ENCODE peak calls at places on chromosomes 7 and 10, in four cellular contexts. G is H9, Q is IMR-90, U is H1. M is an unnamed sample.

GRCh38 chr7:103001210-103001609 is 73.4 kb downstream of the FBXL13 start:
- DNase-seq in G (no peak), Q (no peak), U (no peak), M (no peak)

GRCh38 chr7:7970620-7971307 is 2.2 kb downstream of the GLCCI1 start:
- DNase-seq in G (no peak), Q (peak), U (no peak), M (no peak)

GRCh38 chr10:127690176-127690575 is 46.8 kb upstream of the FOXI2 start:
- DNase-seq in G (no peak), Q (no peak), U (no peak), M (no peak)

GRCh38 chr7:21616796-21617436 is 74.1 kb downstream of the DNAH11 start:
- DNase-seq in G (no peak), Q (peak), U (no peak), M (peak)

GRCh38 chr7:98211221-98211675 is at the start of gene BHLHA15:
- DNase-seq in G (peak), Q (no peak), U (no peak), M (no peak)

GRCh38 chr10:116671274-116671926 is 50.6 kb downstream of the PNLIPRP2 start:
- DNase-seq in G (no peak), Q (peak), U (no peak), M (peak)

GRCh38 chr10:124291009-124291671 is 127.6 kb downstream of the OAT start:
- DNase-seq in G (peak), Q (no peak), U (no peak), M (peak)

GRCh38 chr7:54985405-54986360 is 33.1 kb upstream of the EGFR start:
- DNase-seq in G (no peak), Q (peak), U (no peak), M (peak)

GRCh38 chr7:140223515-140224221 is 46.9 kb upstream of the KDM7A start:
- DNase-seq in G (no peak), Q (no peak), U (no peak), M (no peak)

GRCh38 chr7:51210766-51211165 is 105.8 kb downstream of the COBL start:
- DNase-seq in G (no peak), Q (no peak), U (no peak), M (no peak)

GRCh38 chr10:126431816-126432215 is 43.5 kb upstream of the ADAM12 start:
- DNase-seq in G (no peak), Q (no peak), U (no peak), M (no peak)

GRCh38 chr7:146764458-146764857 is 647.9 kb downstream of the CNTNAP2 start:
- DNase-seq in G (no peak), Q (no peak), U (no peak), M (no peak)

GRCh38 chr10:47055386-47056382 is 144.5 kb downstream of the PTPN20 start:
- DNase-seq in G (peak), Q (no peak), U (no peak), M (no peak)

GRCh38 chr10:79286318-79286951 is 60.8 kb upstream of the PPIF start:
- DNase-seq in G (no peak), Q (peak), U (no peak), M (peak)

GRCh38 chr7:43274752-43275151 is 162.3 kb downstream of the HECW1 start:
- DNase-seq in G (no peak), Q (no peak), U (no peak), M (no peak)

GRCh38 chr10:68989317-68989990 is 851 bp downstream of the KIFBP start:
- DNase-seq in G (no peak), Q (peak), U (no peak), M (no peak)

DNA sequence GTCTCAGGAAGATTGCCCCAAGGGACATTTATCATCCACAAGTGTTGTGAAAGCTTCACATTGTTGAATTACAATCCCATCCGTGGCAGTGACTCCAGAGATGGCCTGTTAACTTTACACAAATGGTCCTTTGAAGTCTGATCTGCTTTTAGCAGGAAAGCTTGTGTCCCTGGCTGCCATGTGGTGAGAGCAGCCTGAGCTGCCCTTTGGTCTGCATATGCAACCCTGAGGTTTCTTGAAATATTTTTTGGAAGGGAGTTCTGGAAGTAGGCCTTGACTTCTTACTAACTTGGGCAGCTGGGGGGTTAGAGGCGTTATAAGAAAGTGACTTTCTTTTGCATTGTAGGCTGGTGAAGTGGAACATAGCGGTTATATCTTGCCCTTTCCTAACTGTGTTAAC is 41.3 kb upstream of the FAM180A start:
- DNase-seq in G (no peak), Q (no peak), U (no peak), M (no peak)
- H3K27ac ChIP-seq in G (no peak), Q (no peak), U (no peak), M (no peak)

DNA sequence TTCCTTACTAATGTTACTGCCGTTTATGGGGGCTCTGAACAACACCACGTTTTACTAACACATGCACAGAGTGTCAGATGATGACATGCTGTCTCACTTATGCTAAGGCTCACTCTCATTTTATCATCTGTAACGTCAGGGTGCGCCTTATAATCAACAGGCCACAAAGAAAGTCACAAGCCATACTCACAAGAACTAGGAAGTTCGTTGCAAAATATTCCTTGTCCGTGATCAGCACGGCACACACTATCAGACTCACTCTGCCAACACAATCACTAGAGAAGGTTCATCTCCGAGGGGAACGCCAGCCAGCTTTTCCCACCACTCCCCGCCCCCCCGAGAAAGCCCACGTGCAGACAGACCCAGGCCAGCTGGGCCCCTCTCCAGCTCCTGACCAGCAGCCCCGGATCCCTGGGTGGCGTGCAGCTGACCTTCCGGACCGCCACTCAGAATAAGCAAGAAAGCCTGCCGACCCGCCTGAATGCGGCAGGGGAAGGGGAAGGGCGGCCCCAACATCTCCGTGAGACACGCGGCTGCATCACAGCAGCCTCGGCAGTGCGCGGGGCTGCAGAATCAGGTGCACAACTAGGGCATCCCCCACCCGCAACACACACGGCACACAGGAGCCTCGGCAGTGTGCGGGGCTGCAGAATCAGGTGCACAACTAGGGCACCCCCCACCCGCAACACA is 2.7 kb upstream of the GPR146 start:
- DNase-seq in G (no peak), Q (peak), U (no peak), M (no peak)
- H3K23ac ChIP-seq in G (no peak), Q (peak), U (no peak), M (no peak)

GRCh38 chr7:22662031-22662430 is 65.0 kb upstream of the IL6 start:
- DNase-seq in G (no peak), Q (peak), U (no peak), M (no peak)

GRCh38 chr7:22663319-22663718 is 63.7 kb upstream of the IL6 start:
- DNase-seq in G (no peak), Q (peak), U (no peak), M (peak)

GRCh38 chr7:22660732-22661131 is 66.3 kb upstream of the IL6 start:
- DNase-seq in G (peak), Q (no peak), U (no peak), M (no peak)

GRCh38 chr7:22663721-22664120 is 63.3 kb upstream of the IL6 start:
- DNase-seq in G (no peak), Q (no peak), U (no peak), M (peak)

DNA sequence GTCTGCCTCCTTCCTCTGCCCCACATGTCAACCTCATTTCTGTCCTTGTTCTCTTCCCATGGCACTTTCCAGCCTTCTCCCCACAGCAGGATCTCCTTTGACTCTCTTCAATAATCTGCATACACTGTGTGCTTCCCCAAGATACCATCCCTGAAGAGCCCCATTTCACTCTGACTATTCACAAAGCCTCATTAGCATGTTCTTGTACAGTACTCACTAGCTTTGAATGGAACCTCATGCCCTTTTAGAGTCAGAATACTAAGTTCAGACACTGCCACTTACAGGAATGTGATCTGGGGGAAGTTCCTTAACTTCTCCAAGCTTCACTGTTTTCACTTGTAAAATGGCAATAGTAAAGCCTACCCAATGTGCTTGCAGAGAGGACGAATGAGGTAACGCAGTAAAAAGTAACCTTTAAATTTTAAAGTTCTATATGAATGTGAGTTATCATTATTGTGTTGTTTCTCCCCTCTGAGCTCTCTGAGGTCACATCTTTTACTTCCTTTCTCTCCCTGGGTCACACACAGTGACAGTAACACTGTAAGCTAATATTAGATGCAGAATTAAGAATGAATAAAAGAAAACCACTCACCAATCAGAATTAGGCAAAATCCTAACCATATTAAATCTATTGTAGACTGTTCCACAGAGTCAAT is 64.4 kb upstream of the IL6 start:
- DNase-seq in G (no peak), Q (no peak), U (no peak), M (no peak)
- H3K27ac ChIP-seq in G (no peak), Q (peak), U (no peak), M (no peak)

GRCh38 chr7:135273581-135273980 is 39.9 kb downstream of the STRA8 start:
- DNase-seq in G (peak), Q (no peak), U (no peak), M (no peak)

GRCh38 chr7:135274495-135275268 is 41.0 kb downstream of the STRA8 start:
- DNase-seq in G (peak), Q (peak), U (peak), M (peak)

GRCh38 chr7:135281363-135281949 is 47.8 kb downstream of the STRA8 start:
- DNase-seq in G (peak), Q (peak), U (peak), M (peak)

GRCh38 chr7:135275971-135276580 is 42.4 kb downstream of the STRA8 start:
- DNase-seq in G (peak), Q (no peak), U (no peak), M (no peak)

GRCh38 chr7:135277161-135277560 is 43.5 kb downstream of the STRA8 start:
- DNase-seq in G (peak), Q (no peak), U (no peak), M (no peak)
- H3K23ac ChIP-seq in G (no peak), Q (no peak), U (no peak), M (no peak)

GRCh38 chr7:923108-924041 is 31.1 kb downstream of the ADAP1 start:
- DNase-seq in G (peak), Q (peak), U (no peak), M (peak)
- H3K27ac ChIP-seq in G (no peak), Q (no peak), U (no peak), M (no peak)

GRCh38 chr10:110642980-110643655 is 1.0 kb upstream of the RBM20 start:
- DNase-seq in G (peak), Q (no peak), U (no peak), M (no peak)
- H3K23ac ChIP-seq in G (no peak), Q (no peak), U (no peak), M (no peak)